ENCODE peak calls at places on chromosome 18, in four cellular contexts. F, X, R and T are unnamed samples.

GRCh38 chr18:11925800-11926481 is 17.8 kb upstream of the MPPE1 start:
- DNase-seq in F (no peak), X (no peak), R (no peak), T (no peak)

GRCh38 chr18:7452331-7452730 is 114.8 kb upstream of the PTPRM start:
- DNase-seq in F (peak; percentile 77), X (peak; percentile 73), R (peak; percentile 24), T (no peak)

GRCh38 chr18:34957864-34958259 is 83.4 kb upstream of the MAPRE2 start:
- DNase-seq in F (no peak), X (no peak), R (no peak), T (no peak)

GRCh38 chr18:78711316-78711715 is 268.3 kb upstream of the SALL3 start:
- DNase-seq in F (no peak), X (no peak), R (no peak), T (no peak)

GRCh38 chr18:22171263-22171838 is 2.0 kb downstream of the GATA6 start:
- DNase-seq in F (no peak), X (peak; percentile 42), R (no peak), T (no peak)

GRCh38 chr18:54684786-54685185 is 93.7 kb downstream of the DYNAP start:
- DNase-seq in F (peak; percentile 87), X (peak; percentile 64), R (no peak), T (peak; percentile 53)

GRCh38 chr18:32067375-32068167 is 24.1 kb upstream of the RNF138 start:
- DNase-seq in F (no peak), X (no peak), R (no peak), T (no peak)

GRCh38 chr18:21277578-21277977 is 35.5 kb downstream of the GREB1L start:
- DNase-seq in F (no peak), X (no peak), R (no peak), T (no peak)

GRCh38 chr18:28068208-28068607 is 108.7 kb downstream of the CDH2 start:
- DNase-seq in F (no peak), X (no peak), R (no peak), T (no peak)

GRCh38 chr18:48711651-48712486 is 173.0 kb downstream of the CTIF start:
- DNase-seq in F (peak; percentile 95), X (peak; percentile 62), R (peak; percentile 46), T (no peak)

GRCh38 chr18:33711514-33711913 is 133.5 kb downstream of the ASXL3 start:
- DNase-seq in F (no peak), X (no peak), R (no peak), T (peak; percentile 42)

GRCh38 chr18:8673276-8674209 is 31.8 kb upstream of the MTCL1 start:
- DNase-seq in F (no peak), X (no peak), R (no peak), T (no peak)

GRCh38 chr18:34729264-34729663 is 19.2 kb downstream of the DTNA start:
- DNase-seq in F (peak; percentile 77), X (peak; percentile 70), R (peak; percentile 13), T (no peak)

GRCh38 chr18:68796936-68797690 is 767 bp upstream of the CCDC102B start:
- DNase-seq in F (peak; percentile 53), X (no peak), R (no peak), T (peak; percentile 74)

GRCh38 chr18:396571-396970 is 103.9 kb downstream of the COLEC12 start:
- DNase-seq in F (no peak), X (no peak), R (no peak), T (no peak)

GRCh38 chr18:395481-396250 is 104.8 kb downstream of the COLEC12 start:
- DNase-seq in F (peak; percentile 83), X (no peak), R (no peak), T (peak; percentile 89)

GRCh38 chr18:394276-394996 is 106.1 kb downstream of the COLEC12 start:
- DNase-seq in F (no peak), X (no peak), R (no peak), T (no peak)

GRCh38 chr18:394997-395383 is 105.5 kb downstream of the COLEC12 start:
- DNase-seq in F (no peak), X (no peak), R (no peak), T (peak; percentile 91)

DNA sequence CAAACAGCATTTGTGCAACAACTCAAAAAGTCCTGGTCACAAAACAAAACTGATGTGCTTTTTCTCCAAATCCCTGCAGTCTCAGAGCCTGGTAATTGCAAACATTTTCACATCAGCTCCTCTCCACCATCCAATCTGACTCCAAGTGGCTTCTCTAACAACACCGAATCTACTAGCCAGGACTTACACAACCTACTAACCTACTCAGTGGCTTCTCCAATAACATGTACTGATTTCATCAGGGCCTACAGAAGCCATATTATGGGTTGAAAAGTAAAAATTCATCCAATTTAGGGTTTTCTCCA is 104.3 kb downstream of the COLEC12 start:
- DNase-seq in F (no peak), X (no peak), R (no peak), T (no peak)
- H3K4me2 ChIP-seq in F (peak overlapping the region; percentile 70), X (no peak overlapping the region), R (no peak overlapping the region), T (peak overlapping the region; percentile 73)

GRCh38 chr18:77054606-77055428 is 77.8 kb downstream of the MBP start:
- DNase-seq in F (peak; percentile 97), X (peak; percentile 71), R (peak; percentile 83), T (peak; percentile 75)
- H3K4me1 ChIP-seq in F (peaks cover 12% of the 10 kb centered on the region), X (peaks cover 24% of the 10 kb centered on the region), R (peaks cover 69% of the 10 kb centered on the region), T (peaks cover 36% of the 10 kb centered on the region)

DNA sequence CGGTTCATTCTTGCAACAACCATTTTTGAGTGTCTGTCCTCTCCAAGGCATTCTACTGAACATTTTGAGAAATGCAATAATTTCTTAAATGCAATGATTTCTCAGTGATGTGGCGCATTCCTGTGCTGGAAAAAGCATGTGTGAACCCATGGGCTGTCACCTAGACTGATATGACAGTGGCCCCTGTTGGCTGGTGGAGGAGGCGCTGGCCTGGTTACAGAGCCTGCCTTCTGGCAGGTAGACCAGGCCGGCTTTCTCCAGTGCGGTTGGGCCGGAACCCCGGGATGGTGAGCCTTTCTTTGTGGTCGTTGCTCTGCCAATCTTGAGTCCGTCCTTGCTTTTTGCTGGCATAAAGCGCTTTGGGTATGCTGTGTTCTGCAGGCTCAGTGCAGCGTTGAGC is 33.7 kb downstream of the TSHZ1 start:
- DNase-seq in F (no peak), X (peak; percentile 44), R (no peak), T (no peak)
- TF ChIP-seq CTCF in F (peak; percentile 15), X (peak; percentile 48), R (no peak), T (no peak)

DNA sequence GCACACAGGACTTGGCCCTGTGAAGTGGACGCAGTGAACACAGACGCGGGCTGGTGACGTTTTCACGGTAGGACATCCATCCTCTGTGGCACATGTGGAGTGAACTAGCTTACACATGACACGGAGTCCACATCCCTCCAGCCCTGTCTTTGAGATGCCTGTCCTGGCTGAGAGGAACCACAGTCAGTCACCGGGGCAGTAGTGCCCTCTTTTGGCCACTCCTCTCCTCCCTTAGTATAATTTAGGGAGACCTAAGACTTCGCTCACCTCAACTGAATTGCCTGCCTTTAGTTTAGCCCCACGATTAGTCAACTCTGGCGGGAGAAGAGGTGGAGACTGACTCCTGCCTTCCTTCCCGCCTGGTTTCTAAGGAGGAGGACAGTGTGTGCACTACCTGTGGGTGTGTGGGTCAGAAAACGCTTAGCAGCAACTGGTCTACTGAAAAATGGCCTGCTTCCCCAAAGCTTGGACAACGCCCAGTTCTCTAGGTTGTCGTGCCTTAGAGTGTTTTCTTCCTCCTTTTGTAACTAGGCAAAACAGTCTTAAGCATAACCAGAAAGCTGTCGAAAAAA is 70.6 kb downstream of the MBP start:
- DNase-seq in F (peak; percentile 27), X (peak; percentile 57), R (peak; percentile 54), T (no peak)
- H3K4me2 ChIP-seq in F (no peak overlapping the region), X (no peak overlapping the region), R (peak overlapping the region; percentile 72), T (peak overlapping the region; percentile 47)